ENCODE peak calls at places on chromosomes 5 and 9, in six cellular contexts. C is lower lobe of right lung, V is heart right ventricle, J is psoas muscle, A is HFF-Myc, R is tibial nerve. T is an unnamed sample.

GRCh38 chr9:90943341-90943740 is 141.7 kb downstream of the SYK start:
- DNase-seq in C (no peak), V (no peak), J (no peak), A (no peak), R (no peak), T (no peak)

GRCh38 chr5:154484393-154484944 is 6.4 kb upstream of the HAND1 start:
- DNase-seq in C (no peak), V (no peak), J (no peak), A (no peak), R (no peak), T (no peak)

GRCh38 chr9:93020151-93020550 is 38.4 kb upstream of the SUSD3 start:
- DNase-seq in C (no peak), V (no peak), J (no peak), A (no peak), R (no peak), T (no peak)

GRCh38 chr5:129410488-129410887 is 49.6 kb upstream of the ADAMTS19 start:
- DNase-seq in C (no peak), V (no peak), J (no peak), A (no peak), R (no peak), T (no peak)

GRCh38 chr5:66178799-66179198 is 34.7 kb downstream of the SREK1 start:
- DNase-seq in C (no peak), V (no peak), J (no peak), A (no peak), R (no peak), T (no peak)

GRCh38 chr9:89961616-89962341 is 357.0 kb downstream of the GADD45G start:
- DNase-seq in C (no peak), V (no peak), J (no peak), A (no peak), R (no peak), T (no peak)

GRCh38 chr5:36270175-36270574 is 28.4 kb upstream of the NADK2 start:
- DNase-seq in C (no peak), V (no peak), J (no peak), A (no peak), R (no peak), T (no peak)

GRCh38 chr9:73153793-73154227 is 2.1 kb downstream of the ANXA1 start:
- DNase-seq in C (no peak), V (no peak), J (no peak), A (no peak), R (no peak), T (no peak)

GRCh38 chr5:135053278-135053677 is 19.2 kb upstream of the PITX1 start:
- DNase-seq in C (peak), V (no peak), J (no peak), A (no peak), R (no peak), T (no peak)

GRCh38 chr9:117552811-117553210 is 138.0 kb upstream of the ASTN2 start:
- DNase-seq in C (no peak), V (no peak), J (no peak), A (no peak), R (no peak), T (no peak)

DNA sequence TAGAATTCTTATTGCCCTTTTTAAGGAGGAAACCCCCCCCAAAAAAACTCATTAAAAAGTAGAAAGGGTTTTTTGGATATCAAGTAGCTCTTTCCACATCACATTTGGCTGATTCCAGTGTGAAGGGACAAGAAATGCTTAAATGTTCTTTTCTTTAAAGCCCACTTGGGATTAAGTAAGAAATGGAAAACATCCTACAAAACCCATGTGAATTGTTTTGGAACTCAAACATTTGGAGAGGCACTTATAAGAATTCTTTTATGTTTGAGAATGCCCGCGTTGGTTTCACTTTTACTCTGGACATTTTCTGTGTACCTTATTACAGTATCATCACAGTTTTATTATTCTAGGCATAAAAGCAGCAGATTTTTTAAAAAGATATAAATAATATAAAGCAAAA is 301.1 kb upstream of the ACTBL2 start:
- DNase-seq in C (no peak), V (no peak), J (no peak), A (no peak), R (no peak), T (no peak)
- H3K4me3 ChIP-seq in C (peak), V (no peak), J (peak), A (no peak), R (peak), T (no peak)

GRCh38 chr5:139650689-139651501 is 2.7 kb downstream of the CXXC5 start:
- DNase-seq in C (peak), V (peak), J (peak), A (no peak), R (no peak), T (no peak)
- H3K4me3 ChIP-seq in C (peak), V (peak), J (peak), A (peak), R (peak), T (peak)

GRCh38 chr9:38064842-38065368 is 4.1 kb downstream of the SHB start:
- DNase-seq in C (no peak), V (no peak), J (no peak), A (no peak), R (no peak), T (no peak)

GRCh38 chr9:38066907-38067610 is 2.0 kb downstream of the SHB start:
- DNase-seq in C (peak), V (peak), J (peak), A (no peak), R (no peak), T (no peak)

GRCh38 chr9:38065369-38066075 is 3.5 kb downstream of the SHB start:
- DNase-seq in C (no peak), V (no peak), J (no peak), A (no peak), R (no peak), T (no peak)

GRCh38 chr9:38067611-38067891 is 1.5 kb downstream of the SHB start:
- DNase-seq in C (peak), V (no peak), J (peak), A (no peak), R (no peak), T (no peak)

DNA sequence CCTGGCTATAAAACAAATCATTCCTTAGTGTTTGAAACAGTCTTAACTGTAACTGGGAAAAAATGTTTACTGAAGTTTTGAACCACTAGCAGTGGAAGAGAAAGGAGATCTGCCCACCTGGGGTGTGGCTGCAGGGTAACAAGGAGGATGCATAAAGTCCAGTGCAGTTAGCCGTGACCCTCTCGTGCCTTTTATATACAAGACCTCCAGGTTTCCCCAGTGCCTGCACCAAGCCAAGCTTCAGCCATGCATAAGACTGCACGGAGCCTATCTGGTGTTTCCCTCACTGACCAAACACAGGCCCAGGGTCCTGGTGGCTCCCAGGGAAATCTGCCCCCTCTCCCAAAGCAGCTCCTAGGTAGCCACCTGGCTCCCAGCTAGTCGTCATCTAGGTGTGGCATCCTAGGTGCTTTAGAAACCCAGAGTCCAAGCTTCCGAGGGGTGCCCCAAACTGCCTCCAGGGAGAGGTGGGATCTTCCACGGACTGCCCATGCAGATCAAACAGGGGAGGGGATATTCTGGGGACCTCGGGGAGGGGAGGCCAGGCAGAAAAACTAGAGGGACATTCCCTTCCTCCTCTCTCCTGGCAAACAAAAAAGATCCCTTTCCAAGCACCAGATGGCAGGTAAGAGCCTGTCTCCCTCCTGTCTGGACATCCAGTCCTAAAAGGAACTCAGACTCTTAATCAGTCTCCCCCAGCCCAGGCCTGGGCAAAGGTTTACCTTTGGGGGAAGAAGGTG is 2.7 kb downstream of the SHB start:
- DNase-seq in C (no peak), V (no peak), J (no peak), A (no peak), R (no peak), T (no peak)
- H3K4me3 ChIP-seq in C (peak), V (peak), J (peak), A (peak), R (peak), T (peak)

GRCh38 chr5:475704-476101 is 32.7 kb downstream of the EXOC3 start:
- DNase-seq in C (peak), V (no peak), J (peak), A (no peak), R (no peak), T (no peak)

GRCh38 chr5:473344-474192 is 30.6 kb downstream of the EXOC3 start:
- DNase-seq in C (peak), V (no peak), J (peak), A (no peak), R (peak), T (no peak)

GRCh38 chr5:476814-477175 is 33.8 kb downstream of the EXOC3 start:
- DNase-seq in C (no peak), V (no peak), J (peak), A (no peak), R (no peak), T (no peak)

GRCh38 chr5:476102-476813 is 33.3 kb downstream of the EXOC3 start:
- DNase-seq in C (peak), V (no peak), J (peak), A (no peak), R (no peak), T (no peak)

GRCh38 chr5:474826-475661 is 32.1 kb downstream of the EXOC3 start:
- DNase-seq in C (peak), V (no peak), J (peak), A (no peak), R (no peak), T (no peak)
- H3K4me3 ChIP-seq in C (peak), V (peak), J (peak), A (peak), R (no peak), T (peak)

T was measured in kidney epithelial cell.